ENCODE peak calls at places on chromosomes 7 and 10, in four cellular contexts. G is left lung; S is right atrium auricular region; L is CD8-positive, alpha-beta memory T cell. U is an unnamed sample.

GRCh38 chr10:118753331-118753730 is 1.4 kb downstream of the CACUL1 start:
- DNase-seq in S (no peak), G (no peak), L (no peak), U (no peak)

GRCh38 chr7:40095226-40095625 is 39.2 kb downstream of the MPLKIP start:
- DNase-seq in G (no peak), S (no peak), L (no peak), U (no peak)

GRCh38 chr7:90409667-90410066 is 6.4 kb downstream of the CLDN12 start:
- DNase-seq in S (no peak), L (no peak), G (no peak), U (no peak)

GRCh38 chr10:97981816-97982215 is 48.6 kb downstream of the CRTAC1 start:
- DNase-seq in S (no peak), L (no peak), G (no peak), U (no peak)

GRCh38 chr10:112030431-112030830 is 153.1 kb downstream of the GPAM start:
- DNase-seq in G (no peak), S (no peak), L (no peak), U (no peak)

GRCh38 chr7:131934452-131934851 is 378.0 kb upstream of the PODXL start:
- DNase-seq in S (no peak), L (no peak), G (no peak), U (no peak)

GRCh38 chr7:43211276-43211675 is 98.8 kb downstream of the HECW1 start:
- DNase-seq in L (no peak), S (no peak), G (no peak), U (no peak)

GRCh38 chr7:157992511-157993160 is 595.0 kb downstream of the PTPRN2 start:
- DNase-seq in L (no peak), G (no peak), S (no peak), U (no peak)

GRCh38 chr7:121195859-121196588 is 132.8 kb upstream of the WNT16 start:
- DNase-seq in G (no peak), L (no peak), S (no peak), U (no peak)

GRCh38 chr10:116053910-116054309 is 219.1 kb downstream of the GFRA1 start:
- DNase-seq in L (no peak), S (no peak), G (no peak), U (no peak)

GRCh38 chr7:44867073-44867990 is 18.0 kb downstream of the PURB start:
- DNase-seq in L (no peak), G (no peak), S (no peak), U (no peak)

GRCh38 chr10:69641261-69641980 is 11.4 kb downstream of the FAM241B start:
- DNase-seq in L (no peak), G (no peak), S (no peak), U (no peak)

GRCh38 chr7:155009570-155010157 is 6.7 kb upstream of the PAXIP1 start:
- DNase-seq in S (no peak), L (no peak), G (no peak), U (no peak)

GRCh38 chr7:90594791-90595317 is 1.3 kb upstream of the CDK14 start:
- DNase-seq in S (peak; percentile 78), L (no peak), G (peak; percentile 46), U (peak; percentile 60)

GRCh38 chr7:81447351-81447952 is 322.4 kb downstream of the HGF start:
- DNase-seq in S (no peak), G (no peak), L (no peak), U (no peak)

GRCh38 chr7:39838326-39838725 is 111.7 kb upstream of the CDK13 start:
- DNase-seq in G (no peak), S (no peak), L (no peak), U (peak; percentile 73)

GRCh38 chr7:116801092-116801710 is 61.2 kb upstream of the CAPZA2 start:
- DNase-seq in S (no peak), G (no peak), L (no peak), U (no peak)

GRCh38 chr7:91286432-91286831 is 22.2 kb downstream of the FZD1 start:
- DNase-seq in S (no peak), G (no peak), L (no peak), U (no peak)

GRCh38 chr10:97292097-97292861 is at the start of gene ARHGAP19:
- DNase-seq in S (peak; percentile 99), G (peak; percentile 95), L (peak; percentile 96), U (peak; percentile 92)

GRCh38 chr10:126147866-126148578 is 240.3 kb downstream of the ADAM12 start:
- DNase-seq in L (no peak), S (no peak), G (no peak), U (no peak)

GRCh38 chr7:47518827-47519226 is 63.1 kb downstream of the TNS3 start:
- DNase-seq in L (no peak), S (peak; percentile 67), G (no peak), U (no peak)

GRCh38 chr10:32976338-32976737 is 18.3 kb upstream of the ITGB1 start:
- DNase-seq in G (no peak), L (no peak), S (no peak), U (no peak)

GRCh38 chr10:77970869-77971803 is 44.6 kb upstream of the DLG5 start:
- DNase-seq in S (peak; percentile 85), L (no peak), G (peak; percentile 73), U (peak; percentile 70)

GRCh38 chr7:36224916-36225858 is 72.1 kb downstream of the EEPD1 start:
- DNase-seq in G (no peak), L (no peak), S (no peak), U (no peak)

GRCh38 chr10:58957517-58957916 is 218.9 kb upstream of the PHYHIPL start:
- DNase-seq in S (no peak), L (no peak), G (no peak), U (no peak)

GRCh38 chr10:3754727-3755439 is 30.1 kb downstream of the KLF6 start:
- DNase-seq in S (peak; percentile 73), G (no peak), L (no peak), U (no peak)

GRCh38 chr10:13913890-13914289 is 327.1 kb downstream of the PRPF18 start:
- DNase-seq in G (peak; percentile 45), S (no peak), L (no peak), U (no peak)

GRCh38 chr10:62323751-62324150 is 50.4 kb upstream of the ZNF365 start:
- DNase-seq in L (no peak), G (no peak), S (no peak), U (no peak)

GRCh38 chr7:64892666-64893269 is 10.3 kb upstream of the ZNF273 start:
- DNase-seq in L (no peak), G (no peak), S (peak; percentile 26), U (no peak)

GRCh38 chr7:77416621-77417371 is 647 bp upstream of the GSAP start:
- DNase-seq in L (no peak), G (no peak), S (no peak), U (no peak)

GRCh38 chr10:119045561-119045960 is 16.0 kb downstream of the NANOS1 start:
- DNase-seq in L (no peak), S (no peak), G (no peak), U (no peak)

GRCh38 chr7:19215421-19215820 is 70.2 kb upstream of the FERD3L start:
- DNase-seq in S (no peak), G (no peak), L (no peak), U (no peak)

GRCh38 chr10:72097448-72098300 is 9.3 kb upstream of the SPOCK2 start:
- DNase-seq in S (peak; percentile 78), G (no peak), L (no peak), U (no peak)

GRCh38 chr7:28414453-28414852 is 2.1 kb downstream of the CREB5 start:
- DNase-seq in G (no peak), S (no peak), L (no peak), U (no peak)

GRCh38 chr7:45714521-45714820 is 140.3 kb downstream of the ADCY1 start:
- DNase-seq in G (no peak), L (no peak), S (no peak), U (no peak)

GRCh38 chr10:126090911-126091728 is 194.8 kb downstream of the FANK1 start:
- DNase-seq in S (no peak), L (no peak), G (no peak), U (no peak)

GRCh38 chr10:34176351-34176750 is 638.7 kb downstream of the PARD3 start:
- DNase-seq in G (no peak), S (no peak), L (no peak), U (no peak)
- H3K4me1 ChIP-seq in G (peaks cover 3% of the 10 kb centered on the region), S (no peaks in the 10 kb centered on the region), L (no peaks in the 10 kb centered on the region), U (peaks cover 1% of the 10 kb centered on the region)

GRCh38 chr10:123141791-123142700 is 5.9 kb upstream of the HMX2 start:
- DNase-seq in S (peak; percentile 23), G (no peak), L (no peak), U (no peak)
- H3K4me1 ChIP-seq in S (no peaks in the 10 kb centered on the region), G (peaks cover 32% of the 10 kb centered on the region), L (peaks cover 56% of the 10 kb centered on the region), U (peaks cover 4% of the 10 kb centered on the region)

DNA sequence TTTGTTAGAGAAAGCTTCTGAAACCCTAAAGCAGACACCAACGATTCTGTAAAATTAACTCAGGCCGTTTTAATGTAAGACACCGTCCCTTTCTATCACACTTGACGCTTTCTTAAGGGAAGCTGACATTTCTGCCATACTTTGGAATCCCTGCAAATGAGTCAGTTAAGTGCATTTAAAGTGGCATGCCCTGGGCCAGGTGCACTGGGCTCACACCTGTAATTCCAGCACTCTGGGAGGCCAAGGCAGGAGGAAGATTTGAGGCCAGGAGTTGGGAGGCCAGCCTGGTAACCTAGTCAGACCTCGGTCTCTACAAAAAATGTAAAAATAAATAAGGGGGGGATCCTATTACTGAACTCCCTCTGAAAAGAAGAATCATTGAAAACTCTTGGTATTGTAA is 4.4 kb downstream of the UBE2H start:
- DNase-seq in G (no peak), S (no peak), L (no peak), U (no peak)
- H3K4me1 ChIP-seq in G (peaks cover 55% of the 10 kb centered on the region), S (no peaks in the 10 kb centered on the region), L (peaks cover 41% of the 10 kb centered on the region), U (peaks cover 7% of the 10 kb centered on the region)

DNA sequence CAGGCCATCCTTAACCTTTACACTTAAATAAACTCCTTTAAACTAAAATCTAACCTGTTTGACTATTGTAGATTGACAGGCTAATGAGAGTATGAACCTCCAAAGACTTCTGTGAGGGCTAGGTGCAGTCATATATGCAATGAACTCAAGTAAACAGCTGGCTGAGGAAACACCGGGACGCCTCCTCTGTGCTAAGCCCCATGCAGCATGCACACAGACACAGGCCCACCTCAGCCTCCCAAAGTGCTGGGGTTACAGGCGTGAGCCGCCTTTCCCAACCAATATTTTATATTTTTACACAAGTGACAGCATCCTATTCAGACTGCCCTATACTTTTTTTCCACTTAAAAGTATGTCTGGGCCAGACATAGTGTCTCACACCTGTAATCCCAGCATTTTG is 1.5 kb upstream of the FXYD4 start:
- DNase-seq in L (no peak), G (no peak), S (no peak), U (no peak)
- H3K4me1 ChIP-seq in L (no peaks in the 10 kb centered on the region), G (no peaks in the 10 kb centered on the region), S (no peaks in the 10 kb centered on the region), U (no peaks in the 10 kb centered on the region)

GRCh38 chr7:108326938-108327337 is 129.3 kb downstream of the NRCAM start:
- DNase-seq in S (no peak), L (no peak), G (no peak), U (no peak)
- H3K4me1 ChIP-seq in S (no peaks in the 10 kb centered on the region), L (no peaks in the 10 kb centered on the region), G (no peaks in the 10 kb centered on the region), U (no peaks in the 10 kb centered on the region)

GRCh38 chr7:101947899-101948298 is 130.5 kb downstream of the CUX1 start:
- DNase-seq in S (no peak), L (no peak), G (no peak), U (peak; percentile 84)
- H3K4me1 ChIP-seq in S (no peaks in the 10 kb centered on the region), L (no peaks in the 10 kb centered on the region), G (peaks cover 48% of the 10 kb centered on the region), U (peaks cover 6% of the 10 kb centered on the region)

GRCh38 chr10:8049874-8050560 is 4.5 kb upstream of the GATA3 start:
- DNase-seq in L (no peak), S (no peak), G (no peak), U (no peak)
- H3K4me1 ChIP-seq in L (peaks cover 74% of the 10 kb centered on the region), S (no peaks in the 10 kb centered on the region), G (peaks cover 70% of the 10 kb centered on the region), U (peaks cover 14% of the 10 kb centered on the region)